ENCODE peak calls at places on chromosomes 7 and 10, in seven cellular contexts. M, A, H, P, V, U and Y are unnamed samples.
A peak's percentile ranks its signal among the peaks of the same experiment; 100 is the strongest.

GRCh38 chr10:31466313-31466712 is 147.3 kb downstream of the ZEB1 start:
- DNase-seq in P (no peak), H (no peak), V (no peak), A (no peak), U (no peak), M (no peak), Y (no peak)

GRCh38 chr10:74651565-74651964 is 174.8 kb upstream of the KAT6B start:
- DNase-seq in A (no peak), M (no peak), P (no peak), H (no peak), V (no peak), U (no peak), Y (no peak)

GRCh38 chr7:143979999-143980398 is 20.1 kb upstream of the OR6B1 start:
- DNase-seq in H (no peak), A (no peak), M (no peak), P (no peak), V (no peak), U (no peak), Y (no peak)

GRCh38 chr10:44233561-44234470 is 151.1 kb downstream of the CXCL12 start:
- DNase-seq in M (peak; percentile 66), U (no peak), V (no peak), P (no peak), A (peak; percentile 93), H (no peak), Y (no peak)

GRCh38 chr7:153476166-153476565 is 576.0 kb upstream of the DPP6 start:
- DNase-seq in V (no peak), H (no peak), P (no peak), M (no peak), U (no peak), A (no peak), Y (no peak)

GRCh38 chr7:35752727-35753126 is 48.1 kb upstream of the SEPTIN7 start:
- DNase-seq in M (no peak), U (no peak), H (no peak), A (no peak), P (no peak), V (no peak), Y (no peak)

GRCh38 chr10:124647421-124648130 is 96.6 kb downstream of the FAM53B start:
- DNase-seq in M (peak; percentile 27), H (peak; percentile 64), A (no peak), U (no peak), V (peak; percentile 65), P (no peak), Y (peak; percentile 74)

GRCh38 chr7:116647290-116647689 is 24.7 kb upstream of the MET start:
- DNase-seq in P (no peak), H (no peak), A (no peak), U (no peak), M (no peak), V (no peak), Y (no peak)

GRCh38 chr7:80415522-80415921 is 96.3 kb downstream of the GNAT3 start:
- DNase-seq in A (no peak), P (no peak), H (no peak), U (no peak), M (no peak), V (no peak), Y (no peak)

GRCh38 chr10:30233186-30233958 is 115.7 kb downstream of the MTPAP start:
- DNase-seq in U (no peak), V (no peak), P (no peak), H (no peak), A (no peak), M (no peak), Y (no peak)

GRCh38 chr7:28510022-28510367 is 97.7 kb downstream of the CREB5 start:
- DNase-seq in V (no peak), M (no peak), A (no peak), H (no peak), U (no peak), P (no peak), Y (no peak)

GRCh38 chr10:104337527-104337984 is 709 bp downstream of the ITPRIP start:
- DNase-seq in M (peak; percentile 59), V (no peak), U (no peak), H (no peak), P (no peak), A (no peak), Y (no peak)

GRCh38 chr7:40647719-40648118 is 512.9 kb downstream of the SUGCT start:
- DNase-seq in V (no peak), H (no peak), M (no peak), P (no peak), A (no peak), U (no peak), Y (no peak)

GRCh38 chr7:602341-603141 is 82.9 kb upstream of the PDGFA start:
- DNase-seq in A (no peak), U (no peak), P (no peak), H (no peak), M (no peak), V (no peak), Y (no peak)